ENCODE peak calls at places on chromosome 13, in nine cellular contexts. A, W, G, T, V, L, Q, U and N are unnamed samples.

GRCh38 chr13:51734786-51735185 is 69.2 kb downstream of the DHRS12 start:
- DNase-seq in A (no peak), W (no peak), G (no peak), T (peak; percentile 61), V (no peak), L (no peak), Q (no peak), U (peak; percentile 50), N (no peak)

GRCh38 chr13:66574606-66575005 is 655.5 kb downstream of the PCDH9 start:
- DNase-seq in A (no peak), W (no peak), G (no peak), T (peak; percentile 48), V (no peak), L (no peak), Q (no peak), U (peak; percentile 48), N (no peak)

GRCh38 chr13:48493851-48494250 is 39.0 kb downstream of the RCBTB2 start:
- DNase-seq in A (no peak), W (no peak), G (no peak), T (no peak), V (no peak), L (no peak), Q (peak; percentile 16), U (peak; percentile 12), N (no peak)

GRCh38 chr13:47241446-47241845 is 344.6 kb upstream of the HTR2A start:
- DNase-seq in A (no peak), W (no peak), G (no peak), T (no peak), V (no peak), L (no peak), Q (no peak), U (no peak), N (no peak)

GRCh38 chr13:49366841-49367240 is 77.0 kb downstream of the CAB39L start:
- DNase-seq in A (no peak), W (no peak), G (no peak), T (no peak), V (no peak), L (no peak), Q (no peak), U (peak; percentile 39), N (no peak)

GRCh38 chr13:47672245-47672975 is 328.7 kb downstream of the SUCLA2 start:
- DNase-seq in A (no peak), W (no peak), G (no peak), T (no peak), V (no peak), L (no peak), Q (peak; percentile 63), U (no peak), N (no peak)

GRCh38 chr13:42728507-42729180 is 52.7 kb upstream of the FAM216B start:
- DNase-seq in A (no peak), W (no peak), G (no peak), T (no peak), V (no peak), L (no peak), Q (peak; percentile 81), U (no peak), N (no peak)

GRCh38 chr13:105139380-105140285 is 1395.8 kb downstream of the EFNB2 start:
- DNase-seq in A (peak; percentile 31), W (peak; percentile 26), G (peak; percentile 95), T (peak; percentile 11), V (no peak), L (no peak), Q (peak; percentile 8), U (peak; percentile 62), N (no peak)

GRCh38 chr13:44746690-44747089 is 170.6 kb upstream of the TSC22D1 start:
- DNase-seq in A (no peak), W (no peak), G (no peak), T (no peak), V (no peak), L (no peak), Q (no peak), U (peak; percentile 41), N (no peak)

GRCh38 chr13:45224181-45224580 is 23.3 kb upstream of the KCTD4 start:
- DNase-seq in A (no peak), W (no peak), G (no peak), T (no peak), V (no peak), L (no peak), Q (no peak), U (peak; percentile 55), N (no peak)

GRCh38 chr13:98937911-98938381 is 39.9 kb downstream of the DOCK9 start:
- DNase-seq in A (no peak), W (no peak), G (no peak), T (peak; percentile 63), V (no peak), L (no peak), Q (no peak), U (peak; percentile 12), N (peak; percentile 16)

GRCh38 chr13:102405499-102406079 is 3.7 kb upstream of the FGF14 start:
- DNase-seq in A (no peak), W (no peak), G (no peak), T (peak; percentile 32), V (no peak), L (no peak), Q (peak; percentile 9), U (peak; percentile 12), N (peak; percentile 81)

GRCh38 chr13:73140804-73141203 is 82.0 kb downstream of the KLF5 start:
- DNase-seq in A (no peak), W (no peak), G (no peak), T (no peak), V (no peak), L (no peak), Q (no peak), U (no peak), N (no peak)

GRCh38 chr13:44404261-44405139 is 30.9 kb downstream of the SERP2 start:
- DNase-seq in A (no peak), W (no peak), G (no peak), T (no peak), V (no peak), L (no peak), Q (no peak), U (no peak), N (peak; percentile 40)

GRCh38 chr13:49840266-49840665 is 47.8 kb upstream of the KPNA3 start:
- DNase-seq in A (no peak), W (no peak), G (no peak), T (no peak), V (no peak), L (no peak), Q (no peak), U (peak; percentile 14), N (no peak)

GRCh38 chr13:47126432-47126831 is 229.6 kb upstream of the HTR2A start:
- DNase-seq in A (no peak), W (no peak), G (peak; percentile 35), T (no peak), V (no peak), L (no peak), Q (peak; percentile 34), U (no peak), N (no peak)

GRCh38 chr13:101529419-101529818 is 76.9 kb downstream of the ITGBL1 start:
- DNase-seq in A (no peak), W (no peak), G (peak; percentile 3), T (peak; percentile 91), V (no peak), L (no peak), Q (peak; percentile 82), U (peak; percentile 90), N (no peak)

DNA sequence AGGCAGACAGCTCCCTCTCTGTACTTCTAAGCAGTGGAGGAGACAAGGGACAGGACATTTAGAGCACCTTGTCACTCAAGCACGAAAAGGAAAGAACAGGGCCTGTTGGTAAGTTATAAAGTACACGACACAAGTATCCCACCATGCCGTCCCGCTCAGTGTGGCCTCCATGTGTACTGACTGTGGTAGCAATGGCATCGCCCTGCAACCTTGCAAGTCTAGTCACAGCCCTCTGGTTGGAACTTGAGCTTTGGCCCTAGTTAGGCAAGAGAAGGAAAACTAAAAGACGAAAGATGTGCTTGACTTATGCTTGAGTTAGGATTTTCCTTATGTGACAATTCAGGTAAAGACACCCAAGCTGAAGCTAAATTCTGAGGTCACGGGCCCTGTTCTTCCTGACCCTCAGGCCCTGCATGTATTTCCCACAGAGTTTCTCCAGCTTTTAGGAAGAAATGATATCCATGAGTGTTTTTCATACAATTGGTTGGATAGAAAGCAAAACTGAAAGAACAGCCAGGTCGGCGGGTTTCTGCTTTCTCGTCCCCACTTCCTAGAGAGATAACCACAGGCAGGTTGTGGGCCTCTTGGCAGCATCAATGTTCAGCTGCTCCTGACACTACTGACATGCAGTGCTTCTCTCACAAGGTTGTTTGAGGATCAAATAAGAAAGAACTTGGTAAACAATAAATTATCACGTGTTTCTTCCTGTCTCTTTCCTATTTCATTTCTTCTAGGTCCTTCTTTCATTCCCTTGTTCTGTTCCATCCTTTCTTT is 216.3 kb downstream of the IRS2 start:
- DNase-seq in A (no peak), W (no peak), G (peak; percentile 49), T (no peak), V (no peak), L (no peak), Q (no peak), U (no peak), N (no peak)
- H3K4me3 ChIP-seq in A (peak overlapping the region; percentile 32), W (no peak overlapping the region), G (no peak overlapping the region), T (no peak overlapping the region), V (no peak overlapping the region), L (no peak overlapping the region), Q (no peak overlapping the region), U (no peak overlapping the region), N (no peak overlapping the region)

DNA sequence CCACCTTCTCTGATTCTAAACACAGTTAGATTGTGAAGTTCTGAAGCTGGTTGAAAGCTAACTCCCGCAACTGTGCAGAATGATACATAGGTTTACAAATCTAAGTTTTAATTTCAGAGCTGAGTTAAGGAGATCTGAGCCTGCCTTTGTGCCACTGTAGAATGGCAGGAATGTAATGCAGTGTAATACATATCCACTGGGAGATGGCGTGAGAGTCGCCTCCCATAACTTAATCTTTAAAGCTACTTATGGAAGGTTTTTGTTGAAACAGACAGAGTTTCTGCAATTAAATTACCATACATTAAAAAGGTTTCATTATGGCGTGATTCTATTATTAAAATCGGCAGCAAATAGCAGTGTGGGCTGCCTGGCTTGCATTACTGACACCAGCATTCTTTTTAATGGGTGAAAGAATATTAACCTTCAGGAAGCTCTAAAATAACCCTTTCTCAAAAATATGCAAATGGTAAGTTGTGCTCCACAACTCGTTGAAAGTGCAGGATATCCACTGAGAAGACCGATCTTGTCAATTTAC is 257.4 kb downstream of the OLFM4 start:
- DNase-seq in A (no peak), W (no peak), G (no peak), T (no peak), V (no peak), L (no peak), Q (no peak), U (no peak), N (no peak)
- H3K4me3 ChIP-seq in A (no peak overlapping the region), W (no peak overlapping the region), G (no peak overlapping the region), T (no peak overlapping the region), V (no peak overlapping the region), L (no peak overlapping the region), Q (no peak overlapping the region), U (no peak overlapping the region), N (no peak overlapping the region)

GRCh38 chr13:87124785-87125074 is 546.4 kb upstream of the SLITRK5 start:
- DNase-seq in A (no peak), W (no peak), G (no peak), T (no peak), V (no peak), L (no peak), Q (no peak), U (no peak), N (no peak)
- H3K4me3 ChIP-seq in A (no peak overlapping the region), W (no peak overlapping the region), G (no peak overlapping the region), T (no peak overlapping the region), V (no peak overlapping the region), L (no peak overlapping the region), Q (no peak overlapping the region), U (no peak overlapping the region), N (no peak overlapping the region)

DNA sequence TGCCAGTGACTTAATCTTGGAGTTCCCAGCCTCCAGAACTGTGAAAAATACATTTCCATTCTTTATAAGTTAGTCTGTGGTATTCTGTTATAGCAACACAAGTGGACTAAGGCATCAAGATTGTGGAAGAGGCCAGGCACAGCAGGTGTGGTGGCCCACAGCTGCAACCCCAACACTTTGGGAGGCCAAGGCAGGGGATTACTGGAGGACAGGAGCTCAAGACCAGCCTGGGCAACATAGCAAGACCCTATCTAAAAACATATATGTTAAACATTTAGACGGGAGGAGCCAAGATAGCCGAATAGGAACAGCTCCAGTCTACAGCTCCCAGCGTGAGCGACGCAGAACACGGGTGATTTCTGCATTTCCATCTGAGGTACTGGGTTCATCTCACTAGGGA is 310.4 kb downstream of the FOXO1 start:
- DNase-seq in A (no peak), W (no peak), G (no peak), T (no peak), V (no peak), L (no peak), Q (no peak), U (no peak), N (no peak)
- H3K4me3 ChIP-seq in A (no peak overlapping the region), W (no peak overlapping the region), G (no peak overlapping the region), T (no peak overlapping the region), V (no peak overlapping the region), L (no peak overlapping the region), Q (no peak overlapping the region), U (no peak overlapping the region), N (peak overlapping the region; percentile 28)